ENCODE peak calls at places on chromosome 16, in five cellular contexts. K, E, Q, O and N are unnamed samples. For H3K36me3, the result is how much of the 10 kb centered on the place peaks cover.

GRCh38 chr16:88805340-88805715 is 1.7 kb downstream of the CDT1 start:
- DNase-seq in K (no peak), E (no peak), Q (no peak), O (no peak), N (no peak)

GRCh38 chr16:86630471-86630870 is 52.1 kb downstream of the FOXL1 start:
- DNase-seq in K (no peak), E (peak), Q (no peak), O (no peak), N (no peak)

GRCh38 chr16:67417333-67418061 is 1.2 kb upstream of the ZDHHC1 start:
- DNase-seq in K (no peak), E (no peak), Q (no peak), O (no peak), N (no peak)

GRCh38 chr16:47925811-47926460 is 229.9 kb downstream of the ABCC12 start:
- DNase-seq in K (no peak), E (peak), Q (no peak), O (no peak), N (peak)

GRCh38 chr16:67459066-67459857 is 21.7 kb downstream of the ATP6V0D1 start:
- DNase-seq in K (no peak), E (no peak), Q (no peak), O (no peak), N (no peak)

GRCh38 chr16:23518435-23518891 is 8.2 kb upstream of the GGA2 start:
- DNase-seq in K (no peak), E (peak), Q (peak), O (no peak), N (no peak)

GRCh38 chr16:720507-720989 is 398 bp upstream of the ANTKMT start:
- DNase-seq in K (no peak), E (peak), Q (no peak), O (no peak), N (no peak)

GRCh38 chr16:4612977-4613635 is 1.6 kb downstream of the UBALD1 start:
- DNase-seq in K (no peak), E (peak), Q (no peak), O (no peak), N (no peak)

GRCh38 chr16:56990407-56991286 is 1.3 kb downstream of the NLRC5 start:
- DNase-seq in K (no peak), E (no peak), Q (no peak), O (no peak), N (no peak)

GRCh38 chr16:58734459-58734787 is 307 bp upstream of the GOT2 start:
- DNase-seq in K (no peak), E (no peak), Q (no peak), O (no peak), N (no peak)

GRCh38 chr16:83315271-83315670 is 492.5 kb upstream of the HSBP1 start:
- DNase-seq in K (no peak), E (no peak), Q (no peak), O (no peak), N (no peak)

GRCh38 chr16:84500531-84500930 is 3.9 kb downstream of the MEAK7 start:
- DNase-seq in K (no peak), E (no peak), Q (no peak), O (no peak), N (no peak)

GRCh38 chr16:66569131-66569530 is 2.9 kb downstream of the CMTM1 start:
- DNase-seq in K (no peak), E (peak), Q (no peak), O (no peak), N (no peak)

GRCh38 chr16:57531635-57532220 is 4.6 kb downstream of the CCDC102A start:
- DNase-seq in K (no peak), E (no peak), Q (no peak), O (no peak), N (no peak)

GRCh38 chr16:84829168-84829965 is 9.6 kb downstream of the CRISPLD2 start:
- DNase-seq in K (no peak), E (no peak), Q (no peak), O (no peak), N (no peak)

GRCh38 chr16:89484923-89485679 is 5.3 kb downstream of the ANKRD11 start:
- DNase-seq in K (no peak), E (no peak), Q (peak), O (peak), N (no peak)

GRCh38 chr16:27284865-27285675 is 16.5 kb upstream of the NSMCE1 start:
- DNase-seq in K (no peak), E (no peak), Q (no peak), O (no peak), N (peak)

GRCh38 chr16:27287051-27287811 is 18.7 kb upstream of the NSMCE1 start:
- DNase-seq in K (no peak), E (peak), Q (no peak), O (no peak), N (no peak)

GRCh38 chr16:27287887-27288286 is 19.3 kb upstream of the NSMCE1 start:
- DNase-seq in K (no peak), E (no peak), Q (no peak), O (no peak), N (no peak)

GRCh38 chr16:27285676-27286196 is 17.2 kb upstream of the NSMCE1 start:
- DNase-seq in K (no peak), E (no peak), Q (no peak), O (no peak), N (no peak)

DNA sequence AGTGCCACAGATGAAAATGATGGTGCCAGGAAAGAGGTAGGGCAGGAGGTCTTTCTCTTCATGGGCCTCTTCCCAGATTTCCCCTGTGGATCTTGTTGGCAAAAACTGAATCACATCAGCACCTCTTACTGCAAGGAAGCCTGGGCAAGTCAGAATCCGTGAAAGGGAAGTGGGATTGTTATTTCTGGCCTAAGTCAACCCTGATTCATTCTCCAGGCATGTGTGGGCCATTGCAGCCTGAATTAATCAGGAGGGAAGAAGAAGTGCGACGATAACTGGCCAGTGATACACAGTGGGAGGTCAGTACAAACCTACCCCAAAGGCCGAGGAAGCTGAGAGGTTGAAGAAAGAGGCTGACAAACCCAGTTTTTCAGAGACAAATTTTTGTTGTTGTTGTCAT is 17.9 kb upstream of the NSMCE1 start:
- DNase-seq in K (no peak), E (peak), Q (no peak), O (no peak), N (no peak)
- H3K36me3 ChIP-seq in K (under half), E (under half), Q (under half), O (under half), N (under half)

GRCh38 chr16:69318177-69318910 is 7.2 kb downstream of the VPS4A start:
- DNase-seq in K (no peak), E (no peak), Q (no peak), O (no peak), N (no peak)
- H3K36me3 ChIP-seq in K (half or more), E (under half), Q (half or more), O (half or more), N (half or more)

GRCh38 chr16:15961557-15962205 is 12.3 kb downstream of the ABCC1 start:
- DNase-seq in K (no peak), E (no peak), Q (no peak), O (peak), N (no peak)
- H3K36me3 ChIP-seq in K (under half), E (under half), Q (half or more), O (under half), N (under half)

GRCh38 chr16:29986231-29986630 is 9.2 kb downstream of the HIRIP3 start:
- DNase-seq in K (no peak), E (no peak), Q (no peak), O (no peak), N (no peak)

GRCh38 chr16:29986931-29987330 is 8.5 kb downstream of the HIRIP3 start:
- DNase-seq in K (no peak), E (no peak), Q (no peak), O (no peak), N (no peak)

GRCh38 chr16:29984137-29984763 is 10.6 kb downstream of the TAOK2 start:
- DNase-seq in K (no peak), E (no peak), Q (no peak), O (no peak), N (no peak)

GRCh38 chr16:29984764-29985147 is 10.7 kb downstream of the HIRIP3 start:
- DNase-seq in K (no peak), E (no peak), Q (no peak), O (no peak), N (no peak)

DNA sequence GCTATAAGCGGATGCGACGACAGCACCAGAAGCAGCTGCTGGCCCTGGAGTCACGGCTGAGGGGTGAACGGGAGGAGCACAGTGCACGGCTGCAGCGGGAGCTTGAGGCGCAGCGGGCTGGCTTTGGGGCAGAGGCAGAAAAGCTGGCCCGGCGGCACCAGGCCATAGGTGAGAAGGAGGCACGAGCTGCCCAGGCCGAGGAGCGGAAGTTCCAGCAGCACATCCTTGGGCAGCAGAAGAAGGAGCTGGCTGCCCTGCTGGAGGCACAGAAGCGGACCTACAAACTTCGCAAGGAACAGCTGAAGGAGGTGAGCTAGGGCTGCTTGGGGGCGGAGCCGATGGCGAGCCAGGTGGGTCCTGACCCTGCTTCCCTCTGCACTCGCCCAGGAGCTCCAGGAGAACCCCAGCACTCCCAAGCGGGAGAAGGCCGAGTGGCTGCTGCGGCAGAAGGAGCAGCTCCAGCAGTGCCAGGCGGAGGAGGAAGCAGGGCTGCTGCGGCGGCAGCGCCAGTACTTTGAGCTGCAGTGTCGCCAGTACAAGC is 10.1 kb downstream of the HIRIP3 start:
- DNase-seq in K (no peak), E (no peak), Q (no peak), O (no peak), N (no peak)
- H3K36me3 ChIP-seq in K (half or more), E (under half), Q (half or more), O (half or more), N (half or more)

DNA sequence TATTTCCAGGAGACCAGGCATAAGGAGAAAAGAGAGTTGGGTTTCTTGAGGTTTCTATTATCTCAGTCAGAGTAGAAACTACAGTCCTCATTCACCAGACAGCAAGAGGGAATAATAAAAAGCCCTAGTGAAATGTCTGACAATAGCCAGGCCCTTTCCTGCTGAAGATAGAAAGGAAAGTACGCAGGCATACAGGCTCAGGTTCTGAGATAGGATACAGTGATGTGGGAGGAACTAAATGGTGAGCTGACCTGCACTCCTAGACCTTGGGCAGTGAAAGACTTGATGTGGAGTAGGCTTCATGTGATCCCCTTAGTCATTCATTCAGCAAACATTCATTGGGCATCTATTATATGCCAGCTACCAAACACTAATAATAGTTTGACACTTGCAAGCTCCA is 14.9 kb downstream of the ZNF821 start:
- DNase-seq in K (no peak), E (no peak), Q (no peak), O (no peak), N (no peak)
- H3K36me3 ChIP-seq in K (half or more), E (under half), Q (under half), O (under half), N (half or more)

GRCh38 chr16:2165861-2166260 is 10.3 kb downstream of the TRAF7 start:
- DNase-seq in K (no peak), E (no peak), Q (no peak), O (no peak), N (no peak)

GRCh38 chr16:2170080-2170479 is 14.5 kb downstream of the TRAF7 start:
- DNase-seq in K (no peak), E (no peak), Q (no peak), O (no peak), N (no peak)

GRCh38 chr16:2170587-2171435 is 15.2 kb downstream of the TRAF7 start:
- DNase-seq in K (no peak), E (no peak), Q (no peak), O (no peak), N (no peak)

GRCh38 chr16:2166263-2167080 is 10.9 kb downstream of the TRAF7 start:
- DNase-seq in K (no peak), E (no peak), Q (no peak), O (no peak), N (no peak)

DNA sequence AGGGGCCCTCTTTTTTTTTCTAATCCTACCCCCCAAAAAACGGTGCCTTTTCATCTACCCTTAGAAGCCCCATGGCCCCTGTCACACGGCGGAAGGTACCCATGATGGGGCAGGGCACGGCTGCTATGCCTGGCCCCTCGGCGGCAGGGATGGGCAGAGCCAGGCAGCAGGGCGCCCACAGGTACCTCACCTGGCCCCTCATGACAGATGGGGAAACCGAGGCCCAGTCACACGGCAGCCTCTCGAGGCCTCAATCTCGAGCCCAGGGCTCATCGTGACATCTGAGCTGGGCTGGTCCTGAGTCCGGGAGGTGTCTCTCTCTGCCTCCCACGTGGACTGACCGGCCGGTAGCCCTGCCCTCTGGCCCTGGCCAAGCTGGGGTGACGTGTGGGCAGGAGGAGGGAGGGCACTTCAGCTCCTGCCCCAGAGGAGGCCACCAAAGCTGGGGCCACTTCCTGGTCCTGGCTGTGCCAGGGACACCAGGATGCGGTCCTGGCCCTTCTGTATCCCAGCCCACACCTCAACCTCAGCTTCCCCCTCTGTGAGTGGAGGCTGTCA is 11.6 kb downstream of the TRAF7 start:
- DNase-seq in K (no peak), E (no peak), Q (no peak), O (no peak), N (no peak)
- H3K36me3 ChIP-seq in K (half or more), E (under half), Q (half or more), O (under half), N (half or more)